ENCODE peak calls at places on chromosomes 13 and 19, in six cellular contexts. H, J, F, P, L and Z are unnamed samples.

GRCh38 chr13:28452755-28453154 is 42.2 kb downstream of the FLT1 start:
- DNase-seq in H (no peak), J (no peak), F (no peak), P (no peak), L (no peak), Z (no peak)

GRCh38 chr13:100533588-100534041 is 55.0 kb downstream of the GGACT start:
- DNase-seq in H (no peak), J (no peak), F (no peak), P (no peak), L (no peak), Z (no peak)

GRCh38 chr19:4703671-4704316 is 19.8 kb downstream of the DPP9 start:
- DNase-seq in H (no peak), J (no peak), F (no peak), P (no peak), L (no peak), Z (no peak)

GRCh38 chr19:6212403-6213265 is 67.1 kb downstream of the MLLT1 start:
- DNase-seq in H (no peak), J (no peak), F (no peak), P (no peak), L (peak), Z (no peak)

GRCh38 chr13:95087746-95088305 is 213.4 kb downstream of the ABCC4 start:
- DNase-seq in H (peak), J (peak), F (no peak), P (peak), L (no peak), Z (peak)

GRCh38 chr19:5949792-5950305 is 28.1 kb downstream of the RANBP3 start:
- DNase-seq in H (no peak), J (no peak), F (no peak), P (no peak), L (no peak), Z (no peak)

GRCh38 chr13:97211357-97211756 is 10.8 kb upstream of the MBNL2 start:
- DNase-seq in H (no peak), J (no peak), F (no peak), P (peak), L (no peak), Z (no peak)

GRCh38 chr13:36057041-36057440 is 74.1 kb downstream of the DCLK1 start:
- DNase-seq in H (peak), J (no peak), F (no peak), P (no peak), L (no peak), Z (peak)

GRCh38 chr13:51895906-51896888 is 34.4 kb downstream of the CCDC70 start:
- DNase-seq in H (peak), J (peak), F (peak), P (peak), L (no peak), Z (peak)

GRCh38 chr13:45500492-45501174 is 35.9 kb downstream of the COG3 start:
- DNase-seq in H (peak), J (peak), F (peak), P (peak), L (no peak), Z (peak)

GRCh38 chr13:21032656-21033055 is 28.7 kb downstream of the LATS2 start:
- DNase-seq in H (no peak), J (no peak), F (no peak), P (no peak), L (peak), Z (no peak)

GRCh38 chr19:32702010-32702409 is 10.4 kb downstream of the NUDT19 start:
- DNase-seq in H (no peak), J (no peak), F (no peak), P (no peak), L (no peak), Z (no peak)

GRCh38 chr19:28960986-28961705 is 251.8 kb downstream of the UQCRFS1 start:
- DNase-seq in H (peak), J (peak), F (no peak), P (peak), L (no peak), Z (peak)

GRCh38 chr13:34640179-34640929 is 301.7 kb upstream of the NBEA start:
- DNase-seq in H (no peak), J (no peak), F (no peak), P (no peak), L (no peak), Z (no peak)

GRCh38 chr13:110635405-110636002 is 20.2 kb downstream of the NAXD start:
- DNase-seq in H (no peak), J (no peak), F (no peak), P (no peak), L (no peak), Z (no peak)

GRCh38 chr13:64029343-64030093 is 2613.9 kb upstream of the PCDH20 start:
- DNase-seq in H (no peak), J (no peak), F (no peak), P (no peak), L (no peak), Z (no peak)

GRCh38 chr19:30317403-30317802 is 54.8 kb upstream of the ZNF536 start:
- DNase-seq in H (no peak), J (no peak), F (no peak), P (no peak), L (no peak), Z (no peak)

GRCh38 chr13:27266937-27267336 is 3.7 kb upstream of the RASL11A start:
- DNase-seq in H (no peak), J (peak), F (no peak), P (peak), L (no peak), Z (peak)

GRCh38 chr19:13118424-13119193 is 545 bp downstream of the NACC1 start:
- DNase-seq in H (peak), J (peak), F (no peak), P (peak), L (peak), Z (peak)

GRCh38 chr19:41843371-41843770 is 1.1 kb downstream of the LYPD4 start:
- DNase-seq in H (no peak), J (no peak), F (no peak), P (no peak), L (no peak), Z (no peak)

GRCh38 chr19:50167314-50167721 is 4.2 kb upstream of the IZUMO2 start:
- DNase-seq in H (no peak), J (no peak), F (no peak), P (no peak), L (no peak), Z (no peak)
- TF ChIP-seq CTCF in H (no peak), J (no peak), F (no peak), P (no peak), L (no peak), Z (no peak)

GRCh38 chr19:8367327-8368001 is 3.5 kb downstream of the ANGPTL4 start:
- DNase-seq in H (peak), J (peak), F (no peak), P (peak), L (peak), Z (peak)
- H3K4me3 ChIP-seq in H (peak), J (peak), F (no peak), P (no peak), L (peak), Z (peak)

GRCh38 chr19:3353493-3353892 is 12.9 kb upstream of the NFIC start:
- DNase-seq in H (no peak), J (no peak), F (no peak), P (no peak), L (no peak), Z (no peak)

GRCh38 chr19:3346677-3347353 is 19.6 kb upstream of the NFIC start:
- DNase-seq in H (peak), J (peak), F (no peak), P (no peak), L (peak), Z (peak)

GRCh38 chr19:3348042-3348441 is 18.3 kb upstream of the NFIC start:
- DNase-seq in H (no peak), J (no peak), F (no peak), P (no peak), L (no peak), Z (no peak)

GRCh38 chr19:3351702-3352447 is 14.5 kb upstream of the NFIC start:
- DNase-seq in H (no peak), J (no peak), F (no peak), P (no peak), L (no peak), Z (no peak)

DNA sequence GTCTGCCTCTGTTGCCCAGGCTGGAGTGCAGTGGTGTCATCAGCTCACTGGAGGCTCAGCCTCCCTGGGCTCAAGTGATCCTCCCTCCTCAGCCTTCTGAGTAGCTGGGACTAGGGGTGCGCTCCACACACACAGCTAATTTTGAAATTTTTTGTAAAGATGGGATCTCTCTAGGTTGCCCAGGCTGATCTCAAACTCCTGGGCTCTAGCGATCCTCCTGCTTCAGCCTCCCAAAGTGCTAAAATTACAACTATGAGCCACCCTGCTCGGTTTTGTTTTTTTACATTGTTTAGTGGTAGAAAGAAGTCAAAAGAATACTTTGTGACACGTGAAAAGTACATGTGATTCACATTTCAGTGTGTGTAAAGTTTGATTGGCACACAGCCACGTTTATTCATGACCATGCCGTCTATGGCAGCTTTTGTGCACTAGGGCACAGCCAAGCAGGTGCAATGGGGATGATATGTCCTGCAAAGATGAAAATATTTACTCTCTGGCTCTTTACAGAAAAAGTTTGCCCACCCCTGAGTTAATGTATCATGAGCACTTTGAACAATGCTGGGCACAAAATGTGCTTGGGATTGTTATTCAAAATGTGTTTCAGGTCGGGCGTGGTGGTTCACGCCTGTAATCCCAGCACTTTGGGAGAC is 16.2 kb upstream of the NFIC start:
- DNase-seq in H (peak), J (peak), F (no peak), P (peak), L (peak), Z (no peak)
- TF ChIP-seq CTCF in H (no peak), J (no peak), F (no peak), P (no peak), L (no peak), Z (no peak)

DNA sequence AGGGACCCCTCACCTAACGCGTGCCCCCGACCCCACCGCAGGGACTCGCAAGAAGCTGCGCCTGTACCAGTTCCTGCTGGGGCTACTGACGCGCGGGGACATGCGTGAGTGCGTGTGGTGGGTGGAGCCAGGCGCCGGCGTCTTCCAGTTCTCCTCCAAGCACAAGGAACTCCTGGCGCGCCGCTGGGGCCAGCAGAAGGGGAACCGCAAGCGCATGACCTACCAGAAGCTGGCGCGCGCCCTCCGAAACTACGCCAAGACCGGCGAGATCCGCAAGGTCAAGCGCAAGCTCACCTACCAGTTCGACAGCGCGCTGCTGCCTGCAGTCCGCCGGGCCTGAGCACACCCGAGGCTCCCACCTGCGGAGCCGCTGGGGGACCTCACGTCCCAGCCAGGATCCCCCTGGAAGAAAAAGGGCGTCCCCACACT is 4.7 kb upstream of the MYBPC2 start:
- DNase-seq in H (peak), J (peak), F (no peak), P (peak), L (peak), Z (peak)
- H3K4me3 ChIP-seq in H (peak), J (peak), F (no peak), P (no peak), L (no peak), Z (peak)

GRCh38 chr19:38351865-38352395 is 16.3 kb downstream of the CATSPERG start:
- DNase-seq in H (no peak), J (no peak), F (no peak), P (no peak), L (no peak), Z (no peak)
- TF ChIP-seq CTCF in H (no peak), J (no peak), F (no peak), P (no peak), L (no peak), Z (no peak)

DNA sequence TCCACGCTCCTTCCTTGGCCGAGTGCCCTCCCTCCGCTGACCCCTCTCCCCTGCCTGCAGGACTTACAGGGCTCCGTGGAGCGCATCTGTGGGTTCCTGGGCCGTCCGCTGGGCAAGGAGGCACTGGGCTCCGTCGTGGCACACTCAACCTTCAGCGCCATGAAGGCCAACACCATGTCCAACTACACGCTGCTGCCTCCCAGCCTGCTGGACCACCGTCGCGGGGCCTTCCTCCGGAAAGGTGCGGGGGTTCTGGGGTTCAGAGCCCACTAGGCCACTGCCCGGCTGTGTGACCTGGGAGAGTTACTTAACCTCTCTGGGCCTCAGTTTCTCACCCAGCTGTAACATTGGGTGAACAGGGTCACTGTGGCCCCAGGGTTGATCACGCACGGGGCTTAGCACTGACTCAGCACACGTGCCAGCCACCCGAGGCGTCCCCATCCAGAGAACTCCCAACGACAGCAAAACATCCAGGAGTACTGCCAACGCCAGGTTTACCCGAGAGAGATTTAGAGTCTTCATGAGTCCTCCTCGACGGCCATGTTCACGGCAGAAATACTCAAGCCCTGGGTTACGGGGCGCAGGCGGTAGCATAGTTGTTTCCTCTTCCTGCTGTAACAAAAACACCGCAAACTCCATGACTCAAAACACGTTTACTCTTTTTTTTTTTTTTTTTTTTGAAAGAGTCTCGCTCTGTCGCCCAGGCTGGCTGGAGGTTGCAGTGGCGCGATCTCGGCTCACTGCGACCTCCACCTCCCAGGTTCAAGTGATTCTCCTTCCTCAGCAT is 9.7 kb upstream of the SPACA4 start:
- DNase-seq in H (no peak), J (no peak), F (no peak), P (no peak), L (no peak), Z (no peak)
- H3K4me3 ChIP-seq in H (no peak), J (no peak), F (no peak), P (no peak), L (no peak), Z (no peak)

GRCh38 chr19:55638864-55639359 is 1.9 kb upstream of the ZNF580 start:
- DNase-seq in H (peak), J (peak), F (no peak), P (peak), L (no peak), Z (peak)

GRCh38 chr19:55640577-55641375 is at the start of gene ZNF580:
- DNase-seq in H (peak), J (peak), F (no peak), P (peak), L (peak), Z (peak)

GRCh38 chr19:55641376-55642152 is 762 bp downstream of the ZNF580 start:
- DNase-seq in H (no peak), J (peak), F (no peak), P (peak), L (peak), Z (peak)

GRCh38 chr19:55642153-55643002 is 1.1 kb upstream of the ZNF581 start:
- DNase-seq in H (no peak), J (peak), F (no peak), P (no peak), L (peak), Z (no peak)

GRCh38 chr19:55640043-55640576 is 692 bp upstream of the ZNF580 start:
- DNase-seq in H (peak), J (peak), F (no peak), P (peak), L (peak), Z (peak)
- TF ChIP-seq CTCF in H (peak), J (peak), F (no peak), P (peak), L (peak), Z (peak)

DNA sequence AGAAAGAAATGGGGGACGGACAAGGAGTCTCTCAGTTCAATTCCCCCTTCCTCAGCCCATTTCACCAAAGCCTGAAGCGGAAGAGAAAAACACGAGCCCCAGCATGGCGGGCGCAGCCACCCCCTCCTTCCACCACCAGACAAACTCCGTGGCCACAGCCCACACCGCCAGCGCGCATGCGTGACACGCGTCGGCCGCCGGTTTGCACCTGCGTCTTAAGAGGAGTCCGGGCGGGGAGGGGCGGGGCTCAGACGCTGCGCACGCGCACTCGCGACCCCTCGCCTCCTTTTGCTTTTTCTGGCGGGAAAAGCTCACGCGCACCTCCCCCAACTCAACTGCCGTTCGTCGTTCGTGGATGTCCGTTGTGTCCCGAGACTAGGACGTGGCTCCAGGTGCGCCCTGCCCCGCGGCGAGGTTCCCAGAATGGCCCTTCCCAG is at the start of gene KASH5:
- DNase-seq in H (peak), J (peak), F (no peak), P (peak), L (peak), Z (peak)
- H3K4me3 ChIP-seq in H (no peak), J (no peak), F (no peak), P (no peak), L (no peak), Z (no peak)